ENCODE peak calls at places on chromosomes 5 and 9, in five cellular contexts. V is K562, G is neural progenitor cell, X is aorta, A is left ventricle myocardium inferior. C is an unnamed sample. For H3K4me1 and H3K9me3, the result is how much of the 10 kb centered on the place peaks cover.

GRCh38 chr5:5116953-5117352 is 23.2 kb upstream of the ADAMTS16 start:
- DNase-seq in V (no peak), G (no peak), X (no peak), A (no peak), C (no peak)

GRCh38 chr5:112689510-112689909 is 48.2 kb upstream of the APC start:
- DNase-seq in V (no peak), G (no peak), X (no peak), A (no peak), C (no peak)

GRCh38 chr9:93308676-93309075 is 124.7 kb downstream of the WNK2 start:
- DNase-seq in V (no peak), G (no peak), X (no peak), A (no peak), C (peak)

GRCh38 chr5:83964235-83964634 is 243.6 kb upstream of the HAPLN1 start:
- DNase-seq in V (no peak), G (no peak), X (no peak), A (no peak), C (no peak)

GRCh38 chr9:114742947-114743346 is 61.0 kb upstream of the TEX48 start:
- DNase-seq in V (no peak), G (no peak), X (no peak), A (no peak), C (no peak)

GRCh38 chr9:126439402-126439765 is 112.8 kb downstream of the MVB12B start:
- DNase-seq in V (no peak), G (no peak), X (no peak), A (no peak), C (no peak)

GRCh38 chr5:97101189-97101910 is 41.1 kb downstream of the LIX1 start:
- DNase-seq in V (no peak), G (no peak), X (no peak), A (no peak), C (no peak)

GRCh38 chr9:130196643-130197042 is 24.4 kb downstream of the NCS1 start:
- DNase-seq in V (no peak), G (no peak), X (no peak), A (no peak), C (no peak)

GRCh38 chr5:150338546-150338945 is 19.0 kb upstream of the TCOF1 start:
- DNase-seq in V (no peak), G (no peak), X (no peak), A (no peak), C (no peak)

GRCh38 chr5:158640581-158640980 is 459.1 kb downstream of the EBF1 start:
- DNase-seq in V (no peak), G (no peak), X (no peak), A (no peak), C (no peak)

GRCh38 chr5:159951387-159951786 is 35.1 kb downstream of the ADRA1B start:
- DNase-seq in V (peak), G (peak), X (no peak), A (no peak), C (no peak)

GRCh38 chr5:157575096-157575872 is at the start of gene ADAM19:
- DNase-seq in V (peak), G (peak), X (peak), A (peak), C (peak)

GRCh38 chr9:112503170-112503569 is 16.5 kb downstream of the KIAA1958 start:
- DNase-seq in V (no peak), G (no peak), X (no peak), A (peak), C (no peak)

GRCh38 chr9:17477816-17478215 is 101.0 kb upstream of the SH3GL2 start:
- DNase-seq in V (no peak), G (no peak), X (no peak), A (no peak), C (no peak)

GRCh38 chr9:86700601-86701000 is 246.7 kb downstream of the GAS1 start:
- DNase-seq in V (no peak), G (no peak), X (peak), A (peak), C (no peak)

GRCh38 chr9:21684831-21685362 is 117.5 kb upstream of the MTAP start:
- DNase-seq in V (no peak), G (no peak), X (no peak), A (no peak), C (no peak)
- H3K4me1 ChIP-seq in V (under half), G (under half), X (under half), A (under half), C (under half)

DNA sequence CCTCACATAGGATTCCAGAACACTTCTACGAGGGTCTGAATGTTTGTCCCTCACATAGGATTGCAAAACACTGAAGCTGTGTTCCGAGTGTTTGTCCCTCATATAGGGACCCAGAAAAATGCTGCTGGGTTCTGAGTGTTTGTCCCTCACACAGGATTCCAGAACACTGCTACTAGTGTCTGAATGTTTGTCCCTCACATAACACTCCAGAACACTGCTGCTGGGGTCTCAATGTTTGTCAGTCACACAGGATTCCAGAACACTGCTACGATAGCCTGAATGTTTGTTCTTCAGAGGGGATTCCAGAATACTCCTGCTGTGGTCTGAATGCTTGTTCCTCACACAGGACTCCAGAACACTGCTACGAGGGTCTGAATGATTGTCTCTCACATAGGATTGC is 218.7 kb downstream of the FOXD4L6 start:
- DNase-seq in V (no peak), G (no peak), X (no peak), A (no peak), C (no peak)
- H3K9me3 ChIP-seq in V (under half), G (under half), X (half or more), A (half or more), C (half or more)

GRCh38 chr5:55520117-55520829 is 14.5 kb downstream of the PLPP1 start:
- DNase-seq in V (no peak), G (no peak), X (no peak), A (no peak), C (no peak)
- H3K4me1 ChIP-seq in V (under half), G (under half), X (under half), A (half or more), C (half or more)

GRCh38 chr9:118711843-118712242 is 657.4 kb downstream of the BRINP1 start:
- DNase-seq in V (no peak), G (peak), X (no peak), A (no peak), C (no peak)
- H3K9me3 ChIP-seq in V (under half), G (under half), X (under half), A (under half), C (under half)

GRCh38 chr9:131411719-131412681 is 18.1 kb downstream of the PRRC2B start:
- DNase-seq in V (no peak), G (no peak), X (no peak), A (no peak), C (no peak)
- H3K4me1 ChIP-seq in V (under half), G (under half), X (under half), A (half or more), C (half or more)